ENCODE peak calls at places on chromosomes 11 and 22, in five cellular contexts. D, S, F, M and I are unnamed samples.

GRCh38 chr11:690738-691633 is 4.0 kb downstream of the DEAF1 start:
- DNase-seq in D (no peak), S (no peak), F (peak), M (no peak), I (no peak)

GRCh38 chr11:28887681-28888080 is 779.5 kb downstream of the METTL15 start:
- DNase-seq in D (no peak), S (no peak), F (no peak), M (no peak), I (no peak)

GRCh38 chr11:67406969-67407699 is 3.3 kb downstream of the TBC1D10C start:
- DNase-seq in D (peak), S (no peak), F (no peak), M (no peak), I (no peak)

GRCh38 chr11:115338476-115338875 is 165.7 kb downstream of the CADM1 start:
- DNase-seq in D (no peak), S (no peak), F (no peak), M (no peak), I (no peak)

GRCh38 chr11:69529001-69529400 is 47.5 kb downstream of the LINC01488 start:
- DNase-seq in D (no peak), S (no peak), F (no peak), M (no peak), I (no peak)

GRCh38 chr11:5245155-5245554 is 4.5 kb downstream of the HBG1 start:
- DNase-seq in D (no peak), S (no peak), F (no peak), M (no peak), I (no peak)

GRCh38 chr11:131624526-131624925 is 254.1 kb downstream of the NTM start:
- DNase-seq in D (no peak), S (peak), F (no peak), M (no peak), I (no peak)

GRCh38 chr22:43720718-43721117 is 91.4 kb downstream of the EFCAB6 start:
- DNase-seq in D (no peak), S (no peak), F (no peak), M (no peak), I (no peak)

GRCh38 chr22:44723801-44724200 is 21.8 kb downstream of the PRR5 start:
- DNase-seq in D (peak), S (no peak), F (no peak), M (peak), I (no peak)

GRCh38 chr22:37345863-37346514 is 63.7 kb downstream of the CYTH4 start:
- DNase-seq in D (no peak), S (no peak), F (no peak), M (peak), I (no peak)

GRCh38 chr22:49657275-49657973 is 170.2 kb downstream of the BRD1 start:
- DNase-seq in D (no peak), S (no peak), F (peak), M (no peak), I (peak)

GRCh38 chr11:90448280-90448679 is 225.4 kb upstream of the CHORDC1 start:
- DNase-seq in D (peak), S (no peak), F (no peak), M (no peak), I (no peak)

GRCh38 chr11:12288934-12289666 is 88.3 kb upstream of the PARVA start:
- DNase-seq in D (no peak), S (no peak), F (no peak), M (no peak), I (no peak)

GRCh38 chr11:122393209-122393850 is 262.2 kb upstream of the UBASH3B start:
- DNase-seq in D (no peak), S (no peak), F (no peak), M (no peak), I (peak)

GRCh38 chr11:11960687-11961086 is 47.7 kb downstream of the DKK3 start:
- DNase-seq in D (no peak), S (no peak), F (peak), M (no peak), I (no peak)

GRCh38 chr22:28674121-28674563 is 5.5 kb downstream of the TTC28 start:
- DNase-seq in D (no peak), S (no peak), F (peak), M (peak), I (peak)

GRCh38 chr11:75184757-75185156 is 33.9 kb downstream of the SLCO2B1 start:
- DNase-seq in D (no peak), S (no peak), F (no peak), M (no peak), I (no peak)

GRCh38 chr11:117915219-117915618 is 14.0 kb downstream of the TMPRSS13 start:
- DNase-seq in D (no peak), S (no peak), F (no peak), M (no peak), I (no peak)

GRCh38 chr11:9922806-9923205 is 258.9 kb downstream of the SWAP70 start:
- DNase-seq in D (no peak), S (no peak), F (no peak), M (no peak), I (no peak)

GRCh38 chr22:22604326-22605073 is 39.9 kb upstream of the GGTLC2 start:
- DNase-seq in D (no peak), S (no peak), F (no peak), M (no peak), I (no peak)

GRCh38 chr11:77842451-77843121 is 21.6 kb downstream of the AAMDC start:
- DNase-seq in D (no peak), S (no peak), F (no peak), M (no peak), I (peak)

GRCh38 chr22:36461665-36462474 is 19.6 kb downstream of the TXN2 start:
- DNase-seq in D (peak), S (peak), F (no peak), M (peak), I (no peak)

GRCh38 chr22:23067691-23068090 is 2.6 kb upstream of the GNAZ start:
- DNase-seq in D (no peak), S (no peak), F (no peak), M (no peak), I (no peak)

GRCh38 chr22:48734961-48735360 is 1092.7 kb downstream of the BRD1 start:
- DNase-seq in D (no peak), S (no peak), F (no peak), M (no peak), I (no peak)

GRCh38 chr22:36331912-36332622 is 55.7 kb downstream of the MYH9 start:
- DNase-seq in D (peak), S (no peak), F (peak), M (peak), I (peak)

GRCh38 chr11:72652133-72652532 is 22.1 kb downstream of the PDE2A start:
- DNase-seq in D (no peak), S (no peak), F (no peak), M (no peak), I (no peak)

GRCh38 chr11:20047006-20047405 is 113.3 kb downstream of the DBX1 start:
- DNase-seq in D (no peak), S (no peak), F (no peak), M (no peak), I (no peak)

GRCh38 chr22:31646186-31647019 is 15.6 kb downstream of the PISD start:
- DNase-seq in D (no peak), S (peak), F (no peak), M (peak), I (no peak)

GRCh38 chr11:34198523-34198922 is 93.1 kb downstream of the NAT10 start:
- DNase-seq in D (no peak), S (no peak), F (no peak), M (no peak), I (no peak)

GRCh38 chr11:74702383-74703007 is 28.7 kb downstream of the CHRDL2 start:
- DNase-seq in D (peak), S (no peak), F (peak), M (peak), I (no peak)

GRCh38 chr22:30598986-30599385 is 7.3 kb upstream of the PES1 start:
- DNase-seq in D (no peak), S (no peak), F (no peak), M (no peak), I (no peak)

GRCh38 chr11:68691402-68691784 is 7.0 kb downstream of the GAL start:
- DNase-seq in D (no peak), S (no peak), F (no peak), M (no peak), I (no peak)

GRCh38 chr11:95005642-95006041 is 19.4 kb upstream of the KDM4E start:
- DNase-seq in D (no peak), S (no peak), F (no peak), M (no peak), I (no peak)

GRCh38 chr11:77170107-77170506 is 42.1 kb downstream of the MYO7A start:
- DNase-seq in D (no peak), S (peak), F (no peak), M (no peak), I (no peak)

GRCh38 chr11:12765428-12765827 is 91.2 kb downstream of the TEAD1 start:
- DNase-seq in D (peak), S (no peak), F (no peak), M (no peak), I (no peak)